ENCODE peak calls at places on chromosome 13, in nine cellular contexts. A is HFFc6; V is IMR-90; N is astrocyte of the cerebellum; G is bronchial epithelial cell; X is central memory CD4-positive, alpha-beta T cell; I is KG1; T is uterus; D is dorsolateral prefrontal cortex. Y is an unnamed sample.

GRCh38 chr13:39266426-39266825 is 228.2 kb downstream of the NHLRC3 start:
- DNase-seq in A (no peak), V (no peak), N (no peak), G (peak), X (no peak), I (no peak), T (no peak), D (no peak), Y (no peak)

GRCh38 chr13:25286308-25286968 is 850 bp downstream of the MTMR6 start:
- DNase-seq in A (peak), V (peak), N (no peak), G (peak), X (peak), I (peak), T (no peak), D (peak), Y (no peak)

GRCh38 chr13:68369739-68370138 is 1139.6 kb upstream of the PCDH9 start:
- DNase-seq in A (no peak), V (no peak), N (peak), G (peak), X (no peak), I (no peak), T (no peak), D (no peak), Y (no peak)

GRCh38 chr13:99871249-99871898 is 100.2 kb downstream of the ZIC5 start:
- DNase-seq in A (no peak), V (no peak), N (no peak), G (no peak), X (no peak), I (no peak), T (no peak), D (peak), Y (no peak)

GRCh38 chr13:113566227-113566561 is 18.4 kb upstream of the TFDP1 start:
- DNase-seq in A (no peak), V (no peak), N (no peak), G (no peak), X (no peak), I (no peak), T (no peak), D (no peak), Y (no peak)

GRCh38 chr13:108263961-108264360 is 5.6 kb upstream of the TNFSF13B start:
- DNase-seq in A (no peak), V (no peak), N (no peak), G (no peak), X (no peak), I (no peak), T (no peak), D (no peak), Y (no peak)

GRCh38 chr13:103948477-103948876 is 882.3 kb upstream of the SLC10A2 start:
- DNase-seq in A (no peak), V (no peak), N (no peak), G (no peak), X (no peak), I (no peak), T (no peak), D (no peak), Y (no peak)

GRCh38 chr13:81048026-81048461 is 707.1 kb upstream of the SPRY2 start:
- DNase-seq in A (no peak), V (no peak), N (no peak), G (no peak), X (no peak), I (no peak), T (no peak), D (peak), Y (no peak)

GRCh38 chr13:110665491-110666254 is 40.2 kb downstream of the CARS2 start:
- DNase-seq in A (no peak), V (no peak), N (no peak), G (no peak), X (no peak), I (no peak), T (no peak), D (no peak), Y (no peak)

GRCh38 chr13:99694251-99694650 is 193.0 kb downstream of the TM9SF2 start:
- DNase-seq in A (no peak), V (no peak), N (no peak), G (no peak), X (no peak), I (no peak), T (no peak), D (peak), Y (no peak)

GRCh38 chr13:45051315-45051714 is 62.0 kb downstream of the GPALPP1 start:
- DNase-seq in A (no peak), V (no peak), N (no peak), G (no peak), X (no peak), I (no peak), T (no peak), D (no peak), Y (no peak)

GRCh38 chr13:36857273-36857672 is 38.3 kb downstream of the RFXAP start:
- DNase-seq in A (no peak), V (no peak), N (no peak), G (no peak), X (no peak), I (no peak), T (no peak), D (no peak), Y (no peak)

GRCh38 chr13:63864171-63864902 is 2448.7 kb upstream of the PCDH20 start:
- DNase-seq in A (no peak), V (peak), N (no peak), G (peak), X (no peak), I (no peak), T (no peak), D (no peak), Y (no peak)

GRCh38 chr13:42113478-42113877 is 65.0 kb downstream of the DGKH start:
- DNase-seq in A (no peak), V (no peak), N (no peak), G (no peak), X (no peak), I (no peak), T (no peak), D (peak), Y (no peak)

GRCh38 chr13:79530270-79530669 is 49.3 kb downstream of the NDFIP2 start:
- DNase-seq in A (no peak), V (no peak), N (no peak), G (no peak), X (no peak), I (no peak), T (no peak), D (no peak), Y (no peak)

GRCh38 chr13:25455146-25455545 is 83.4 kb downstream of the ATP8A2 start:
- DNase-seq in A (no peak), V (no peak), N (no peak), G (peak), X (no peak), I (no peak), T (no peak), D (peak), Y (no peak)

GRCh38 chr13:21330126-21330861 is 128.8 kb downstream of the ZDHHC20 start:
- DNase-seq in A (no peak), V (peak), N (no peak), G (peak), X (no peak), I (no peak), T (no peak), D (no peak), Y (peak)

GRCh38 chr13:23637813-23638212 is 67.6 kb downstream of the TNFRSF19 start:
- DNase-seq in A (no peak), V (no peak), N (no peak), G (no peak), X (no peak), I (no peak), T (no peak), D (no peak), Y (no peak)

GRCh38 chr13:93715866-93716265 is 489.3 kb downstream of the GPC6 start:
- DNase-seq in A (no peak), V (peak), N (no peak), G (no peak), X (no peak), I (no peak), T (no peak), D (no peak), Y (no peak)

GRCh38 chr13:32125221-32125621 is 93.6 kb downstream of the FRY start:
- DNase-seq in A (peak), V (peak), N (no peak), G (no peak), X (no peak), I (no peak), T (no peak), D (no peak), Y (no peak)

GRCh38 chr13:48946163-48946562 is 29.5 kb upstream of the FNDC3A start:
- DNase-seq in A (no peak), V (no peak), N (no peak), G (no peak), X (no peak), I (no peak), T (no peak), D (no peak), Y (no peak)

GRCh38 chr13:95385808-95386207 is 84.6 kb upstream of the ABCC4 start:
- DNase-seq in A (no peak), V (no peak), N (no peak), G (no peak), X (no peak), I (no peak), T (no peak), D (no peak), Y (no peak)

GRCh38 chr13:113491418-113491883 is 940 bp upstream of the DCUN1D2 start:
- DNase-seq in A (peak), V (peak), N (no peak), G (no peak), X (no peak), I (no peak), T (peak), D (no peak), Y (no peak)

GRCh38 chr13:84400711-84401110 is 518.4 kb upstream of the SLITRK1 start:
- DNase-seq in A (peak), V (peak), N (peak), G (peak), X (no peak), I (no peak), T (no peak), D (no peak), Y (peak)

GRCh38 chr13:96967248-96967745 is 27.0 kb downstream of the OXGR1 start:
- DNase-seq in A (no peak), V (no peak), N (no peak), G (no peak), X (no peak), I (no peak), T (no peak), D (no peak), Y (no peak)

GRCh38 chr13:33940898-33941297 is 122.9 kb downstream of the RFC3 start:
- DNase-seq in A (no peak), V (peak), N (no peak), G (peak), X (no peak), I (no peak), T (no peak), D (no peak), Y (no peak)

GRCh38 chr13:32427852-32428580 is at the start of gene N4BP2L1:
- DNase-seq in A (no peak), V (no peak), N (no peak), G (no peak), X (peak), I (peak), T (peak), D (peak), Y (no peak)

GRCh38 chr13:98495627-98496238 is 81.2 kb downstream of the STK24 start:
- DNase-seq in A (no peak), V (no peak), N (no peak), G (no peak), X (no peak), I (no peak), T (no peak), D (no peak), Y (no peak)

GRCh38 chr13:99432637-99433542 is 68.4 kb upstream of the TM9SF2 start:
- DNase-seq in A (peak), V (peak), N (no peak), G (peak), X (peak), I (no peak), T (no peak), D (no peak), Y (no peak)

GRCh38 chr13:23509781-23510543 is 60.2 kb upstream of the TNFRSF19 start:
- DNase-seq in A (peak), V (peak), N (peak), G (peak), X (no peak), I (no peak), T (no peak), D (no peak), Y (peak)

GRCh38 chr13:111216166-111216960 is 101.3 kb downstream of the ARHGEF7 start:
- DNase-seq in A (no peak), V (peak), N (peak), G (peak), X (peak), I (no peak), T (no peak), D (peak), Y (no peak)

GRCh38 chr13:28553971-28554370 is 59.0 kb upstream of the FLT1 start:
- DNase-seq in A (no peak), V (no peak), N (no peak), G (no peak), X (no peak), I (no peak), T (no peak), D (peak), Y (no peak)

GRCh38 chr13:48749699-48750473 is 96.2 kb downstream of the CYSLTR2 start:
- DNase-seq in A (peak), V (peak), N (peak), G (peak), X (no peak), I (no peak), T (peak), D (no peak), Y (peak)

GRCh38 chr13:112874751-112875300 is 94.2 kb upstream of the MCF2L start:
- DNase-seq in A (no peak), V (no peak), N (no peak), G (no peak), X (no peak), I (no peak), T (no peak), D (no peak), Y (no peak)

GRCh38 chr13:45412274-45413049 is 5.7 kb downstream of the SLC25A30 start:
- DNase-seq in A (no peak), V (peak), N (no peak), G (peak), X (no peak), I (no peak), T (no peak), D (no peak), Y (no peak)

GRCh38 chr13:67023088-67023893 is 206.8 kb downstream of the PCDH9 start:
- DNase-seq in A (peak), V (peak), N (peak), G (peak), X (no peak), I (no peak), T (no peak), D (no peak), Y (peak)

GRCh38 chr13:37090912-37091311 is 14.6 kb downstream of the CSNK1A1L start:
- DNase-seq in A (no peak), V (no peak), N (no peak), G (no peak), X (no peak), I (no peak), T (no peak), D (no peak), Y (no peak)

GRCh38 chr13:99396446-99396845 is 89.2 kb upstream of the GPR183 start:
- DNase-seq in A (no peak), V (no peak), N (no peak), G (no peak), X (no peak), I (no peak), T (no peak), D (no peak), Y (no peak)

GRCh38 chr13:113041293-113041690 is 64.3 kb upstream of the F7 start:
- DNase-seq in A (no peak), V (no peak), N (no peak), G (no peak), X (no peak), I (no peak), T (no peak), D (no peak), Y (no peak)

GRCh38 chr13:43991773-43992201 is 112.1 kb downstream of the LACC1 start:
- DNase-seq in A (no peak), V (no peak), N (no peak), G (no peak), X (no peak), I (no peak), T (no peak), D (no peak), Y (no peak)